ENCODE peak calls at places on chromosomes 1 and 21, in ten cellular contexts. O, U, B, I, S, R, D, Z, E and X are unnamed samples.
A peak's percentile ranks its signal among the peaks of the same experiment; 100 is the strongest.

GRCh38 chr1:30046751-30047150 is 676.6 kb downstream of the MATN1 start:
- DNase-seq in O (no peak), S (peak; percentile 31), U (no peak), R (no peak), D (no peak), E (no peak), I (no peak), B (no peak), Z (no peak), X (no peak)

GRCh38 chr1:231442735-231443134 is 20.6 kb upstream of the EGLN1 start:
- DNase-seq in I (no peak), R (no peak), E (no peak), U (no peak), B (peak; percentile 3), Z (no peak), O (no peak), S (no peak), D (no peak), X (no peak)

GRCh38 chr1:8147922-8148321 is 121.8 kb upstream of the ERRFI1 start:
- DNase-seq in O (no peak), B (peak; percentile 31), R (no peak), E (no peak), Z (no peak), S (no peak), U (no peak), I (no peak), D (peak; percentile 59), X (no peak)

GRCh38 chr21:16088121-16088520 is 358.3 kb downstream of the USP25 start:
- DNase-seq in S (no peak), E (no peak), Z (no peak), D (no peak), I (no peak), B (no peak), U (no peak), R (no peak), O (no peak), X (no peak)

GRCh38 chr1:184489908-184490307 is 103.1 kb downstream of the C1orf21 start:
- DNase-seq in D (no peak), Z (no peak), U (no peak), S (no peak), R (no peak), I (no peak), O (no peak), B (no peak), E (no peak), X (no peak)

GRCh38 chr21:42669069-42669468 is 15.6 kb downstream of the PDE9A start:
- DNase-seq in U (no peak), D (no peak), B (peak; percentile 30), E (peak; percentile 36), S (no peak), Z (no peak), I (no peak), O (no peak), R (no peak), X (no peak)

GRCh38 chr1:204990059-204990664 is 52.9 kb upstream of the CNTN2 start:
- DNase-seq in B (no peak), Z (no peak), E (no peak), O (no peak), U (no peak), D (no peak), I (no peak), S (no peak), R (no peak), X (no peak)

GRCh38 chr1:4711191-4711915 is 56.9 kb downstream of the AJAP1 start:
- DNase-seq in Z (no peak), U (no peak), I (no peak), O (no peak), B (no peak), S (no peak), E (no peak), R (no peak), D (no peak), X (no peak)

GRCh38 chr1:163071381-163072255 is 2.5 kb downstream of the RGS4 start:
- DNase-seq in R (peak; percentile 42), O (peak; percentile 36), S (peak; percentile 74), U (peak; percentile 33), I (peak; percentile 57), D (peak; percentile 90), E (peak; percentile 33), B (peak; percentile 92), Z (peak; percentile 52), X (no peak)

GRCh38 chr1:206568256-206568655 is 44.0 kb downstream of the EIF2D start:
- DNase-seq in Z (no peak), I (no peak), R (no peak), D (no peak), E (no peak), B (no peak), S (no peak), U (no peak), O (no peak), X (no peak)

GRCh38 chr1:10519016-10519417 is 44.3 kb downstream of the PEX14 start:
- DNase-seq in B (no peak), R (peak; percentile 58), D (no peak), E (no peak), Z (no peak), O (no peak), I (no peak), U (no peak), S (no peak), X (no peak)

GRCh38 chr1:54462597-54463258 is 56.5 kb upstream of the SSBP3 start:
- DNase-seq in O (no peak), Z (no peak), B (no peak), E (no peak), U (no peak), R (no peak), D (no peak), S (no peak), I (no peak), X (no peak)

GRCh38 chr1:6724517-6725141 is 23.0 kb upstream of the DNAJC11 start:
- DNase-seq in R (no peak), B (peak; percentile 93), O (no peak), D (peak; percentile 55), U (no peak), Z (no peak), E (no peak), S (no peak), I (no peak), X (no peak)

GRCh38 chr1:226579781-226580323 is 31.3 kb downstream of the STUM start:
- DNase-seq in I (no peak), B (no peak), Z (no peak), O (no peak), R (no peak), S (no peak), U (no peak), E (no peak), D (no peak), X (no peak)

GRCh38 chr21:29867796-29868195 is 72.0 kb downstream of the GRIK1 start:
- DNase-seq in B (no peak), R (no peak), O (no peak), E (no peak), Z (no peak), D (no peak), I (no peak), S (no peak), U (no peak), X (no peak)
- TF ChIP-seq CTCF in B (no peak), R (no peak), O (no peak), E (no peak), Z (no peak), D (no peak), I (no peak), S (no peak), U (no peak), X (no peak)

DNA sequence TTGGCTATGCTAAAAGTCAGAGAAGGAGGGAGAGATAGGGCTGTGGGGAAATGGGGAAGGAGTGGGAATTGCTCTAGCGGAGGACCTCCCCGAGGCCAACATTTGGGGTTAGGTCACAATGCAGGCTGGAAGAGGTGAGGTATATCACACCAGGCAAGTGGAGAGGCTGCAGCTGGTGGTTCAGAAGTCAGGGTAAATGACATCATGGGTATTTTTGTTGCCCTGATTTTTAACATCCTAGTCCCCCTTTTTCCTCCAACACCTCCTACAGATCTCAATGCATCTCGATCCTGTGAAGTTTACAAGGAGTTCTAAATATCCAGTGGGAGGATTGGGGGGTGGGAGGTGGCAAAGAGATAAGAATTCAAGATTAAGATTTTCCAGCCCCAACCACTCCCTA is 38.7 kb downstream of the ELAVL4 start:
- DNase-seq in Z (no peak), U (no peak), D (no peak), O (no peak), B (no peak), R (no peak), S (no peak), E (no peak), I (no peak), X (no peak)
- TF ChIP-seq CTCF in Z (no peak), U (no peak), D (no peak), O (no peak), B (no peak), R (no peak), S (no peak), E (no peak), I (no peak), X (no peak)

GRCh38 chr21:40839551-40839950 is 7.4 kb downstream of the DSCAM start:
- DNase-seq in R (no peak), S (no peak), Z (no peak), D (no peak), U (no peak), O (no peak), I (no peak), E (no peak), B (no peak), X (no peak)

GRCh38 chr21:40844935-40845334 is 2.0 kb downstream of the DSCAM start:
- DNase-seq in D (peak; percentile 86), Z (no peak), I (no peak), U (no peak), R (no peak), B (no peak), O (no peak), S (no peak), E (no peak), X (no peak)

GRCh38 chr21:40840441-40840840 is 6.5 kb downstream of the DSCAM start:
- DNase-seq in I (no peak), Z (no peak), U (no peak), S (no peak), D (peak; percentile 75), R (no peak), B (no peak), E (no peak), O (no peak), X (no peak)

GRCh38 chr21:40842197-40842552 is 4.8 kb downstream of the DSCAM start:
- DNase-seq in S (no peak), I (no peak), O (no peak), Z (no peak), U (no peak), D (no peak), B (no peak), R (no peak), E (no peak), X (no peak)

GRCh38 chr21:40841524-40842196 is 5.3 kb downstream of the DSCAM start:
- DNase-seq in S (peak; percentile 76), U (no peak), E (peak; percentile 42), R (peak; percentile 46), B (no peak), Z (no peak), D (peak; percentile 79), O (no peak), I (peak; percentile 56), X (no peak)
- TF ChIP-seq CTCF in S (peak; percentile 19), U (no peak), E (peak; percentile 47), R (no peak), B (no peak), Z (no peak), D (peak; percentile 69), O (no peak), I (peak; percentile 60), X (no peak)

DNA sequence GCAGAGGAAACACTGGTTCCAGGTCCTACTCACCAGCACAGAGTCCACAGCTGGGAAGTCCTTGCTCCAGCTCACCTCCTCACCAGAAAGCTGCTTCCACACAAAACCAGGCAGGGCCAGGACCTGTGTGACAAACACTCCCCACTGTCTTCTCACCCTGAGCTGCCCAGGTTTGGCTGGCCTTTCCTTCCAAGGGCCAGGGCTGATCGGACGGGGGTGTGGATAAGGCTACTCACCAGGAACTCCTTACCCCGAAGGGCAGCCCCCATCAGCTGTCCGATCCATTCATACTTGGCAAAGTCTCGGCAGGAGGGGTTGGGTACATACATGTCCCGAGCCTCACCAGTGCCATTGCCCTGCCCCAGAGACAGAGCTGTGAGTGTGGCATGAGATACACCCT is 5.4 kb downstream of the HECTD3 start:
- DNase-seq in I (no peak), O (no peak), R (no peak), Z (no peak), D (no peak), B (no peak), U (no peak), E (no peak), S (no peak), X (no peak)
- TF ChIP-seq CTCF in I (no peak), O (no peak), R (no peak), Z (no peak), D (no peak), B (no peak), U (no peak), E (no peak), S (no peak), X (no peak)